ENCODE peak calls at places on chromosomes 6 and 20, in six cellular contexts. One of them, this sample, is unnamed.

GRCh38 chr6:30150151-30150550 is 10.9 kb downstream of the TRIM10 start:
- DNase-seq in left lung: no peak
- DNase-seq in fibroblast of mammary gland: no peak
- DNase-seq in colonic mucosa: no peak
- DNase-seq in brain microvascular endothelial cell: no peak
- DNase-seq in SK-N-SH: no peak
- DNase-seq in this sample: peak

GRCh38 chr20:43941476-43942212 is 27.0 kb downstream of the TOX2 start:
- DNase-seq in left lung: no peak
- DNase-seq in SK-N-SH: no peak
- DNase-seq in brain microvascular endothelial cell: no peak
- DNase-seq in fibroblast of mammary gland: peak
- DNase-seq in colonic mucosa: peak
- DNase-seq in this sample: peak

GRCh38 chr6:105320766-105321165 is 82.1 kb downstream of the PREP start:
- DNase-seq in fibroblast of mammary gland: no peak
- DNase-seq in brain microvascular endothelial cell: no peak
- DNase-seq in left lung: no peak
- DNase-seq in colonic mucosa: no peak
- DNase-seq in SK-N-SH: no peak
- DNase-seq in this sample: no peak

GRCh38 chr6:138546733-138547185 is 47.5 kb upstream of the NHSL1 start:
- DNase-seq in left lung: no peak
- DNase-seq in colonic mucosa: no peak
- DNase-seq in SK-N-SH: no peak
- DNase-seq in fibroblast of mammary gland: peak
- DNase-seq in brain microvascular endothelial cell: peak
- DNase-seq in this sample: peak

GRCh38 chr6:144311361-144311760 is 26.2 kb downstream of the UTRN start:
- DNase-seq in brain microvascular endothelial cell: no peak
- DNase-seq in SK-N-SH: no peak
- DNase-seq in colonic mucosa: no peak
- DNase-seq in left lung: no peak
- DNase-seq in fibroblast of mammary gland: no peak
- DNase-seq in this sample: no peak

GRCh38 chr6:85516168-85516567 is 66.3 kb downstream of the NT5E start:
- DNase-seq in fibroblast of mammary gland: no peak
- DNase-seq in left lung: no peak
- DNase-seq in colonic mucosa: no peak
- DNase-seq in brain microvascular endothelial cell: no peak
- DNase-seq in SK-N-SH: no peak
- DNase-seq in this sample: peak

GRCh38 chr20:20497242-20497985 is 129.5 kb downstream of the INSM1 start:
- DNase-seq in left lung: no peak
- DNase-seq in SK-N-SH: no peak
- DNase-seq in brain microvascular endothelial cell: no peak
- DNase-seq in fibroblast of mammary gland: no peak
- DNase-seq in colonic mucosa: no peak
- DNase-seq in this sample: no peak

GRCh38 chr6:53734473-53735299 is 60.1 kb upstream of the LRRC1 start:
- DNase-seq in colonic mucosa: peak
- DNase-seq in fibroblast of mammary gland: peak
- DNase-seq in brain microvascular endothelial cell: peak
- DNase-seq in SK-N-SH: peak
- DNase-seq in left lung: peak
- DNase-seq in this sample: peak

GRCh38 chr20:3805594-3806264 is 9.6 kb downstream of the CDC25B start:
- DNase-seq in fibroblast of mammary gland: peak
- DNase-seq in left lung: no peak
- DNase-seq in brain microvascular endothelial cell: no peak
- DNase-seq in colonic mucosa: no peak
- DNase-seq in SK-N-SH: no peak
- DNase-seq in this sample: peak

GRCh38 chr6:148177589-148178233 is 164.9 kb upstream of the SASH1 start:
- DNase-seq in left lung: no peak
- DNase-seq in brain microvascular endothelial cell: peak
- DNase-seq in SK-N-SH: peak
- DNase-seq in colonic mucosa: peak
- DNase-seq in fibroblast of mammary gland: peak
- DNase-seq in this sample: peak
- TF ChIP-seq CTCF in left lung: peak
- TF ChIP-seq CTCF in brain microvascular endothelial cell: peak
- TF ChIP-seq CTCF in SK-N-SH: peak
- TF ChIP-seq CTCF in colonic mucosa: peak
- TF ChIP-seq CTCF in fibroblast of mammary gland: peak
- TF ChIP-seq CTCF in this sample: peak

GRCh38 chr6:130262008-130262407 is 39.3 kb upstream of the SAMD3 start:
- DNase-seq in colonic mucosa: no peak
- DNase-seq in fibroblast of mammary gland: no peak
- DNase-seq in left lung: no peak
- DNase-seq in SK-N-SH: no peak
- DNase-seq in brain microvascular endothelial cell: no peak
- DNase-seq in this sample: no peak
- H3K4me3 ChIP-seq in colonic mucosa: no peak
- H3K4me3 ChIP-seq in fibroblast of mammary gland: no peak
- H3K4me3 ChIP-seq in left lung: no peak
- H3K4me3 ChIP-seq in SK-N-SH: no peak
- H3K4me3 ChIP-seq in brain microvascular endothelial cell: no peak
- H3K4me3 ChIP-seq in this sample: no peak

DNA sequence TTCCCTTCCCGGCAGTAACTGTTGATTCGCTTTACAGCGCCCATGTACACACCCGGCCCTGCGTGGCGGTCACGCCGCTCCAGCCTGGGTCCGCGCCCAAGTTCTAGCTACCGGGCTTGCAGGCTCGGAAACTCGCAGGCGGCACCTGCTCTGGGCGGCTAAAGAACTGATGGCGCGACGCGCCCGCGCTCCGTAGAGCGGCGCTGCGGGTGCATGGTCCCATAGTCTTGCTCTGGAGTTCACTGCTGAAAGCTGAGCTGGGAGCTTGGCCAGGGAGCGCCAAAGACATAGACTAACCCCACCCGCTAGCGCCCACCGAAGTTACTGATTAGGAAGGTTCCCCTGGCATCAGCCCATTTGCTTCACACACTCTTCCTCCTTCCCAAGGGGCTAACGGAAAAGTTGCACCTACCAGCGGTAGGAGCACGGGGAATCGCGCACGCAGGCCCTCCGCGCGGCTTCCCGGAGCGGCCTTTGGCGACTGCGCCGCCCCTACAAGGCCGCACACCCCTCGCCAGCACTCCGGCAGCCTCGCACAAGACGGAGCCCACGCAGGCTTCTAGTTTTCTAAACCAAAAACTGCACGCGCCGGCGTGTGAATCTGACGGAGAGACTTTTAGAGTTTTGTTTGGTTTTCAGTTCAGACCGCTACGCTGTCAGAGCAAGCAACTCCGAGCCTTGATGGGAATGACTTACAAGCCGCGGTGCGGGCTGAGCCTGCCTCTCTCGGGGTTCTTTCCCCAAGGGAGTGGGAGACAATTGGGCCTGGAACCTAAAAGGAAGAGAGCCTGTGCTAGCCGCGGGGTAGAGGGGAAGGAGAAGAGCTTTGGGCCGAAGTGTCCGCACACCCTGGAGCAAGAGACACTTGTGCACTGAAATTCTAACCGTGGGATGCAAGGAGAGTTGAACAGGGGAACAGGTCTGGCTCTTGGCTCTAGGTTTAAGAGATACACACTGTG is 994 bp upstream of the POU3F2 start:
- DNase-seq in fibroblast of mammary gland: peak
- DNase-seq in colonic mucosa: no peak
- DNase-seq in left lung: peak
- DNase-seq in SK-N-SH: peak
- DNase-seq in brain microvascular endothelial cell: no peak
- DNase-seq in this sample: peak
- TF ChIP-seq CTCF in fibroblast of mammary gland: no peak
- TF ChIP-seq CTCF in colonic mucosa: no peak
- TF ChIP-seq CTCF in left lung: no peak
- TF ChIP-seq CTCF in SK-N-SH: peak
- TF ChIP-seq CTCF in brain microvascular endothelial cell: peak
- TF ChIP-seq CTCF in this sample: no peak

DNA sequence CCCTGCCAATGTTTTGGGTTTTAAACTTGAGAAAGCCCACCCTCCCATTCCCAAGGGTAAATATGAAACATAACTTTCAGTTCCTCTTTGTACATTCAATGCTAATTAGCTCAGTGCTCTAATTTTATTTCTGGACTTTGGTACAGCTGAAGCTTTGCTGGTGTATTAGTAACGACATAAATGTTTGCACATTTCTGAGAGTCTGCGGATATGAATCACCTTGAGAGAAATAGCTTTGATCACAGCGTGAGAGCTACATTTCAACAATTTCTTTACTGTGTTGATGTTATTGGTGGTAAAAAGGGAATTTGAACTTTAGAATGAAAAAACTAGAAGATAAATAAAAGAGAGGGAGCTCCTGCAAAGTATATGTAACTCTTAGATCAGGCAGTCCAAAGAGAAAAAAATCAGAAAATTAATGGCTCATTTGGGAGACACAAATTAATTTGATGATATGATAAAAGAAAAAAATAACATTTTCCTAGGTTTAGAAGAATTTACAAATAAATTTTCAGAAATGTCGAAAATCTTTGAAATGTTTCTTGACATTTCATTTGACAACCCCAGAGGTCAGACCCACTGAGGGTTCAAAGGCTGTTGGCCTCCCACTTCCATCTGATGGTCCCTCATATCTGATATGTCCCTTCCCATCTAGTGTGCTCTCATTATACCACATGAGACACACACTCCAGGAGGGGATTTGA is 38.5 kb upstream of the CAP2 start:
- DNase-seq in fibroblast of mammary gland: no peak
- DNase-seq in brain microvascular endothelial cell: peak
- DNase-seq in colonic mucosa: no peak
- DNase-seq in left lung: no peak
- DNase-seq in SK-N-SH: no peak
- DNase-seq in this sample: peak
- H3K4me3 ChIP-seq in fibroblast of mammary gland: no peak
- H3K4me3 ChIP-seq in brain microvascular endothelial cell: no peak
- H3K4me3 ChIP-seq in colonic mucosa: no peak
- H3K4me3 ChIP-seq in left lung: no peak
- H3K4me3 ChIP-seq in SK-N-SH: no peak
- H3K4me3 ChIP-seq in this sample: no peak

DNA sequence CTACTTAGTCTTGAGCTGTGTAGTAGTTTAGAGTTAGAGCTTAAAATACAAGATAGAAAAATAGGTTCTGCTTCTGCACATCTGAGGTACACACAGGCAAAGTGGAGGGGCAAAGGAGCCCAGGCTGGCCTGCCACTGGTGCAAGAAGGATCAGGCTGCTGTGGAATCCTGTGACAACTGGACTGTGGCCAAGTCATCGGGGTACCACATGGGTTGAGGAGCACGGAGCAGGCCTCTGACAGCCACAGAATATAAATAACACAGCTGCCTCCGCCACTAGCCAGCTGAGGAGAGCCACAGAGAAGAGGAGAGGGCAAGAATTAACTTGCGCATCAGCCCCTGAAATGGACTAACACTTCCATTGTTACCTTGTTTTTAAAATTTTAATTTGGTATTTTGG is 206.0 kb upstream of the MARCKS start:
- DNase-seq in SK-N-SH: peak
- DNase-seq in left lung: no peak
- DNase-seq in brain microvascular endothelial cell: no peak
- DNase-seq in fibroblast of mammary gland: no peak
- DNase-seq in colonic mucosa: no peak
- DNase-seq in this sample: no peak
- TF ChIP-seq CTCF in SK-N-SH: no peak
- TF ChIP-seq CTCF in left lung: no peak
- TF ChIP-seq CTCF in brain microvascular endothelial cell: no peak
- TF ChIP-seq CTCF in fibroblast of mammary gland: no peak
- TF ChIP-seq CTCF in colonic mucosa: no peak
- TF ChIP-seq CTCF in this sample: no peak

GRCh38 chr6:136226674-136227377 is 23.3 kb downstream of the MTFR2 start:
- DNase-seq in fibroblast of mammary gland: no peak
- DNase-seq in left lung: no peak
- DNase-seq in SK-N-SH: no peak
- DNase-seq in brain microvascular endothelial cell: no peak
- DNase-seq in colonic mucosa: no peak
- DNase-seq in this sample: no peak
- H3K4me3 ChIP-seq in fibroblast of mammary gland: no peak
- H3K4me3 ChIP-seq in left lung: no peak
- H3K4me3 ChIP-seq in SK-N-SH: peak
- H3K4me3 ChIP-seq in brain microvascular endothelial cell: no peak
- H3K4me3 ChIP-seq in colonic mucosa: peak
- H3K4me3 ChIP-seq in this sample: no peak

GRCh38 chr6:56956481-56956880 is 1.6 kb downstream of the BEND6 start:
- DNase-seq in left lung: no peak
- DNase-seq in brain microvascular endothelial cell: no peak
- DNase-seq in SK-N-SH: no peak
- DNase-seq in colonic mucosa: no peak
- DNase-seq in fibroblast of mammary gland: no peak
- DNase-seq in this sample: no peak
- TF ChIP-seq CTCF in left lung: no peak
- TF ChIP-seq CTCF in brain microvascular endothelial cell: no peak
- TF ChIP-seq CTCF in SK-N-SH: no peak
- TF ChIP-seq CTCF in colonic mucosa: no peak
- TF ChIP-seq CTCF in fibroblast of mammary gland: no peak
- TF ChIP-seq CTCF in this sample: no peak

GRCh38 chr6:15242503-15242902 is 3.4 kb upstream of the JARID2 start:
- DNase-seq in colonic mucosa: no peak
- DNase-seq in fibroblast of mammary gland: no peak
- DNase-seq in brain microvascular endothelial cell: no peak
- DNase-seq in left lung: no peak
- DNase-seq in SK-N-SH: no peak
- DNase-seq in this sample: no peak
- H3K4me3 ChIP-seq in colonic mucosa: no peak
- H3K4me3 ChIP-seq in fibroblast of mammary gland: no peak
- H3K4me3 ChIP-seq in brain microvascular endothelial cell: no peak
- H3K4me3 ChIP-seq in left lung: no peak
- H3K4me3 ChIP-seq in SK-N-SH: no peak
- H3K4me3 ChIP-seq in this sample: no peak

DNA sequence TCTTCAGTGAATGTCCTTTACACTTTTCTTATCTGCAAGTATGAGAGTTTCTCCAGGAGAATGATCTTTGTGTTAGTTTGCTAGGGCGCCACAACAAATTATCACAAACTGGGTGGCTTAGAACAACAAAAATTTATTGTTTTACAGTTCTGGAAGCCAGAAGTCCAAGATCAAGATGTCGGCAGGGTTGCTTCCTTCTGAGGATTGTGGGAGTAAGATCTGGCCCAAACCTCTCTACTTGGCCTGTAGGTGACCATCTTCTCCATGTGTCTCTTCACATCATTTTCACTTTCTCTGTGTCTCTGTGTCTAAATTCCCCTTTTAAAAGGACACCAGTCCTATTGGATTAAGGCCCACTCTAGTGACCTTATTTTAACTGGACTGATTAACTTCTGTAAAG is 103.0 kb downstream of the ADTRP start:
- DNase-seq in SK-N-SH: no peak
- DNase-seq in brain microvascular endothelial cell: no peak
- DNase-seq in fibroblast of mammary gland: no peak
- DNase-seq in colonic mucosa: peak
- DNase-seq in left lung: no peak
- DNase-seq in this sample: no peak
- TF ChIP-seq CTCF in SK-N-SH: no peak
- TF ChIP-seq CTCF in brain microvascular endothelial cell: no peak
- TF ChIP-seq CTCF in fibroblast of mammary gland: no peak
- TF ChIP-seq CTCF in colonic mucosa: no peak
- TF ChIP-seq CTCF in left lung: peak
- TF ChIP-seq CTCF in this sample: no peak